ENCODE peak calls at places on chromosomes 4 and X, in nine cellular contexts. Q is mucosa of descending colon, I is AG09319, J is cardiac muscle cell, K is neural crest cell, G is cardiac fibroblast, M is progenitor cell of endocrine pancreas, T is HFFc6, V is sigmoid colon. D is an unnamed sample.

GRCh38 chr4:153530284-153530995 is 64.3 kb downstream of the TMEM131L start:
- DNase-seq in Q (no peak), I (no peak), J (no peak), K (no peak), G (no peak), M (no peak), T (no peak), V (no peak), D (no peak)

GRCh38 chrX:129600981-129601424 is 53.8 kb downstream of the APLN start:
- DNase-seq in Q (peak; percentile 21), I (no peak), J (peak; percentile 32), K (peak; percentile 26), G (no peak), M (no peak), T (no peak), V (no peak), D (no peak)

GRCh38 chr4:173231916-173232315 is 63.3 kb downstream of the GALNT7 start:
- DNase-seq in Q (no peak), I (no peak), J (peak; percentile 54), K (no peak), G (peak; percentile 53), M (no peak), T (no peak), V (no peak), D (no peak)

GRCh38 chr4:89400408-89401035 is 92.9 kb upstream of the GPRIN3 start:
- DNase-seq in Q (no peak), I (no peak), J (peak; percentile 59), K (no peak), G (no peak), M (no peak), T (no peak), V (no peak), D (no peak)

GRCh38 chrX:69093960-69094935 is 71.0 kb downstream of the PJA1 start:
- DNase-seq in Q (peak; percentile 45), I (peak; percentile 23), J (peak; percentile 76), K (peak; percentile 39), G (peak; percentile 68), M (no peak), T (peak; percentile 39), V (peak; percentile 74), D (no peak)

GRCh38 chr4:144302704-144303536 is 162.4 kb upstream of the GYPA start:
- DNase-seq in Q (no peak), I (no peak), J (no peak), K (no peak), G (no peak), M (no peak), T (no peak), V (no peak), D (no peak)

GRCh38 chr4:97646997-97647396 is 496.3 kb downstream of the STPG2 start:
- DNase-seq in Q (no peak), I (no peak), J (peak; percentile 46), K (no peak), G (peak; percentile 25), M (no peak), T (no peak), V (peak; percentile 64), D (no peak)

GRCh38 chr4:38572798-38573197 is 91.2 kb upstream of the KLF3 start:
- DNase-seq in Q (no peak), I (no peak), J (peak; percentile 51), K (no peak), G (no peak), M (no peak), T (no peak), V (no peak), D (no peak)

GRCh38 chr4:152990471-152991131 is 54.5 kb downstream of the FHDC1 start:
- DNase-seq in Q (no peak), I (no peak), J (no peak), K (no peak), G (no peak), M (no peak), T (no peak), V (no peak), D (no peak)

GRCh38 chr4:14529653-14530052 is 472.6 kb upstream of the CPEB2 start:
- DNase-seq in Q (no peak), I (no peak), J (peak; percentile 29), K (no peak), G (peak; percentile 20), M (no peak), T (no peak), V (no peak), D (no peak)

GRCh38 chrX:8849945-8850344 is 48.8 kb upstream of the FAM9A start:
- DNase-seq in Q (no peak), I (no peak), J (no peak), K (no peak), G (no peak), M (no peak), T (no peak), V (no peak), D (no peak)

GRCh38 chrX:47232803-47233332 is at the start of gene USP11:
- DNase-seq in Q (peak; percentile 41), I (no peak), J (peak; percentile 61), K (peak; percentile 61), G (peak; percentile 31), M (peak; percentile 43), T (peak; percentile 15), V (peak; percentile 81), D (peak; percentile 45)

GRCh38 chrX:47579537-47579936 is 2.7 kb upstream of the TIMP1 start:
- DNase-seq in Q (no peak), I (no peak), J (peak; percentile 78), K (no peak), G (peak; percentile 91), M (no peak), T (peak; percentile 40), V (no peak), D (no peak)

GRCh38 chrX:19721726-19722370 is 165.6 kb downstream of the SH3KBP1 start:
- DNase-seq in Q (no peak), I (peak; percentile 20), J (no peak), K (no peak), G (no peak), M (no peak), T (no peak), V (no peak), D (no peak)

GRCh38 chrX:87063622-87064021 is 454.0 kb upstream of the KLHL4 start:
- DNase-seq in Q (no peak), I (no peak), J (no peak), K (no peak), G (peak; percentile 0), M (no peak), T (no peak), V (no peak), D (no peak)

GRCh38 chr4:110197421-110198398 is 705 bp downstream of the ELOVL6 start:
- DNase-seq in Q (peak; percentile 62), I (no peak), J (peak; percentile 58), K (peak; percentile 28), G (peak; percentile 47), M (peak; percentile 20), T (peak; percentile 18), V (peak; percentile 70), D (peak; percentile 52)

GRCh38 chr4:152190907-152191306 is 345.0 kb downstream of the FBXW7 start:
- DNase-seq in Q (no peak), I (no peak), J (no peak), K (no peak), G (no peak), M (no peak), T (no peak), V (no peak), D (no peak)

GRCh38 chr4:102344520-102344954 is 745 bp downstream of the SLC39A8 start:
- DNase-seq in Q (peak; percentile 64), I (peak; percentile 5), J (peak; percentile 61), K (peak; percentile 49), G (peak; percentile 52), M (peak; percentile 48), T (no peak), V (peak; percentile 75), D (peak; percentile 79)

GRCh38 chr4:7876096-7876993 is 63.3 kb downstream of the AFAP1 start:
- DNase-seq in Q (no peak), I (no peak), J (peak; percentile 63), K (peak; percentile 8), G (peak; percentile 59), M (no peak), T (peak; percentile 32), V (peak; percentile 72), D (no peak)
- TF ChIP-seq CTCF in Q (no peak), I (peak; percentile 45), J (peak; percentile 54), K (peak; percentile 39), G (peak; percentile 48), M (peak; percentile 31), T (peak; percentile 63), V (no peak), D (no peak)

GRCh38 chrX:74346124-74346523 is 42.1 kb downstream of the ZCCHC13 start:
- DNase-seq in Q (no peak), I (no peak), J (peak; percentile 33), K (no peak), G (no peak), M (no peak), T (no peak), V (no peak), D (no peak)

GRCh38 chrX:74343327-74343969 is 39.5 kb downstream of the ZCCHC13 start:
- DNase-seq in Q (no peak), I (no peak), J (no peak), K (no peak), G (no peak), M (no peak), T (no peak), V (no peak), D (no peak)

GRCh38 chrX:74338852-74339251 is 34.9 kb downstream of the ZCCHC13 start:
- DNase-seq in Q (no peak), I (no peak), J (no peak), K (no peak), G (no peak), M (no peak), T (no peak), V (no peak), D (no peak)

GRCh38 chrX:74349387-74349786 is 45.4 kb downstream of the ZCCHC13 start:
- DNase-seq in Q (no peak), I (peak; percentile 3), J (peak; percentile 53), K (no peak), G (peak; percentile 59), M (no peak), T (peak; percentile 38), V (no peak), D (no peak)

GRCh38 chrX:74343970-74344622 is 40.1 kb downstream of the ZCCHC13 start:
- DNase-seq in Q (peak; percentile 83), I (peak; percentile 71), J (peak; percentile 95), K (peak; percentile 56), G (peak; percentile 98), M (peak; percentile 20), T (peak; percentile 87), V (no peak), D (no peak)
- TF ChIP-seq CTCF in Q (peak; percentile 17), I (peak; percentile 49), J (peak; percentile 58), K (peak; percentile 75), G (peak; percentile 42), M (peak; percentile 69), T (peak; percentile 77), V (peak; percentile 52), D (peak; percentile 45)

DNA sequence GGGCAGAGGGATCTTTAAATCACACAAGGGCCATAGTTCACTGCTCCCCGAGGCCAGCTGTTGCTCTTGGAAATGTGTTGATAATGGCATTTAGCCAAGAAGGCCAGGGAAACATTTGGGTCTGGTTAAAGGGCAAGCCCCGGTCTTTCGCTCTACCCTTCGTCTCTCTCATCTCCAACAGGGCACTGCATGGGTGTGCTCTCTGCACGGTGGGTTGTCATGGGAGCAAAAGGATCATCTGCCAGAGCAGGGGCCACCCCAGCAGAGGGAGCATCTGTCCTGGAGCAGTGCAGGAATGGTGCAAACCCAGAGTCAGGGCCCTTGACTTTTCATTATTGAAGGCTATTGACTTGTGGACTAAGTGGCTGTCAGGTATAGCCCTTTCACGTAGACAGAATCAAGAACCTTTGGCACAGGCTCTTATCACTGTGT is 22.7 kb upstream of the PGRMC2 start:
- DNase-seq in Q (peak; percentile 59), I (no peak), J (peak; percentile 35), K (no peak), G (peak; percentile 32), M (no peak), T (no peak), V (no peak), D (peak; percentile 63)
- TF ChIP-seq CTCF in Q (no peak), I (peak; percentile 16), J (peak; percentile 30), K (no peak), G (peak; percentile 47), M (no peak), T (peak; percentile 41), V (no peak), D (no peak)

GRCh38 chr4:2177443-2178093 is 64.4 kb downstream of the HAUS3 start:
- DNase-seq in Q (no peak), I (no peak), J (no peak), K (no peak), G (peak; percentile 5), M (no peak), T (no peak), V (no peak), D (no peak)
- TF ChIP-seq CTCF in Q (no peak), I (no peak), J (peak; percentile 21), K (no peak), G (peak; percentile 9), M (no peak), T (no peak), V (no peak), D (no peak)